ENCODE peak calls at places on chromosome 13, in five cellular contexts. Z is A549, B is K562, D is WTC11, C is GM12878. J is an unnamed sample.

GRCh38 chr13:39840201-39840600 is 184.7 kb downstream of the COG6 start:
- DNase-seq in Z (no peak), B (no peak), C (no peak), D (no peak), J (no peak)

GRCh38 chr13:67134322-67135129 is 95.6 kb downstream of the PCDH9 start:
- DNase-seq in C (no peak), D (no peak), Z (no peak), B (no peak), J (no peak)

GRCh38 chr13:75908137-75908536 is 272.0 kb downstream of the LMO7 start:
- DNase-seq in Z (no peak), D (no peak), C (no peak), B (no peak), J (no peak)

GRCh38 chr13:50025446-50025845 is 10.2 kb downstream of the KCNRG start:
- DNase-seq in B (no peak), C (no peak), D (no peak), Z (no peak), J (no peak)

GRCh38 chr13:28564030-28564429 is 69.1 kb upstream of the FLT1 start:
- DNase-seq in Z (no peak), B (no peak), C (no peak), D (no peak), J (no peak)

GRCh38 chr13:113956571-113956970 is 17.3 kb downstream of the C13orf46 start:
- DNase-seq in C (no peak), D (no peak), Z (no peak), B (no peak), J (no peak)

GRCh38 chr13:83086948-83087347 is 795.3 kb downstream of the SLITRK1 start:
- DNase-seq in C (no peak), B (no peak), Z (no peak), D (no peak), J (no peak)

GRCh38 chr13:113822266-113822665 is 41.6 kb downstream of the GAS6 start:
- DNase-seq in B (no peak), Z (no peak), D (no peak), C (no peak), J (no peak)

GRCh38 chr13:36553501-36553900 is 120.3 kb upstream of the SERTM1 start:
- DNase-seq in D (no peak), C (no peak), B (no peak), Z (no peak), J (no peak)

GRCh38 chr13:52945348-52945747 is 83.3 kb upstream of the OLFM4 start:
- DNase-seq in C (no peak), B (no peak), Z (no peak), D (no peak), J (no peak)

GRCh38 chr13:28267495-28267894 is 129.2 kb downstream of the PAN3 start:
- DNase-seq in D (no peak), C (no peak), Z (no peak), B (no peak), J (no peak)

GRCh38 chr13:25034173-25034572 is 61.8 kb upstream of the PABPC3 start:
- DNase-seq in C (no peak), D (no peak), B (no peak), Z (no peak), J (no peak)

GRCh38 chr13:63629591-63629990 is 2213.9 kb upstream of the PCDH20 start:
- DNase-seq in D (no peak), Z (no peak), B (no peak), C (no peak), J (no peak)

GRCh38 chr13:111492958-111493357 is 172.5 kb downstream of the TEX29 start:
- DNase-seq in B (no peak), D (no peak), Z (no peak), C (no peak), J (no peak)

GRCh38 chr13:98334620-98335205 is 157.6 kb upstream of the RNF113B start:
- DNase-seq in C (no peak), B (no peak), D (no peak), Z (no peak), J (no peak)

GRCh38 chr13:32284927-32285632 is 30.1 kb downstream of the ZAR1L start:
- DNase-seq in B (no peak), C (no peak), Z (no peak), D (no peak), J (no peak)

GRCh38 chr13:93398167-93398566 is 171.6 kb downstream of the GPC6 start:
- DNase-seq in D (no peak), B (no peak), Z (no peak), C (no peak), J (no peak)

GRCh38 chr13:28532226-28533048 is 37.5 kb upstream of the FLT1 start:
- DNase-seq in Z (no peak), B (peak; percentile 67), D (peak; percentile 54), C (no peak), J (no peak)

GRCh38 chr13:85597790-85598500 is 201.3 kb downstream of the SLITRK6 start:
- DNase-seq in C (no peak), B (no peak), Z (no peak), D (no peak), J (no peak)

GRCh38 chr13:94712812-94713555 is 639 bp upstream of the SOX21 start:
- DNase-seq in Z (peak; percentile 55), C (no peak), D (peak; percentile 59), B (no peak), J (no peak)

GRCh38 chr13:100511422-100511821 is 77.2 kb downstream of the GGACT start:
- DNase-seq in D (no peak), Z (no peak), C (no peak), B (no peak), J (no peak)

GRCh38 chr13:97856001-97856675 is 97.3 kb upstream of the IPO5 start:
- DNase-seq in D (peak; percentile 29), B (no peak), Z (no peak), C (no peak), J (no peak)

GRCh38 chr13:79482271-79482970 is 1.5 kb downstream of the NDFIP2 start:
- DNase-seq in D (no peak), C (no peak), B (no peak), Z (no peak), J (no peak)

GRCh38 chr13:49026851-49027250 is 51.1 kb downstream of the FNDC3A start:
- DNase-seq in C (no peak), D (no peak), B (no peak), Z (no peak), J (no peak)

GRCh38 chr13:33284916-33285315 is 639 bp downstream of the STARD13 start:
- DNase-seq in Z (no peak), B (no peak), C (no peak), D (no peak), J (no peak)

GRCh38 chr13:48585456-48585840 is 52.6 kb upstream of the RCBTB2 start:
- DNase-seq in C (no peak), Z (no peak), D (no peak), B (no peak), J (peak; percentile 81)

GRCh38 chr13:26895081-26895807 is 134.7 kb upstream of the GPR12 start:
- DNase-seq in C (no peak), D (peak; percentile 21), Z (no peak), B (no peak), J (peak; percentile 44)

GRCh38 chr13:26899153-26899552 is 138.6 kb upstream of the GPR12 start:
- DNase-seq in Z (no peak), B (no peak), C (no peak), D (no peak), J (no peak)

GRCh38 chr13:26895808-26896466 is 135.4 kb upstream of the GPR12 start:
- DNase-seq in D (no peak), B (no peak), Z (no peak), C (no peak), J (no peak)

GRCh38 chr13:26897706-26898550 is 137.3 kb upstream of the GPR12 start:
- DNase-seq in D (no peak), C (no peak), B (no peak), Z (no peak), J (no peak)

DNA sequence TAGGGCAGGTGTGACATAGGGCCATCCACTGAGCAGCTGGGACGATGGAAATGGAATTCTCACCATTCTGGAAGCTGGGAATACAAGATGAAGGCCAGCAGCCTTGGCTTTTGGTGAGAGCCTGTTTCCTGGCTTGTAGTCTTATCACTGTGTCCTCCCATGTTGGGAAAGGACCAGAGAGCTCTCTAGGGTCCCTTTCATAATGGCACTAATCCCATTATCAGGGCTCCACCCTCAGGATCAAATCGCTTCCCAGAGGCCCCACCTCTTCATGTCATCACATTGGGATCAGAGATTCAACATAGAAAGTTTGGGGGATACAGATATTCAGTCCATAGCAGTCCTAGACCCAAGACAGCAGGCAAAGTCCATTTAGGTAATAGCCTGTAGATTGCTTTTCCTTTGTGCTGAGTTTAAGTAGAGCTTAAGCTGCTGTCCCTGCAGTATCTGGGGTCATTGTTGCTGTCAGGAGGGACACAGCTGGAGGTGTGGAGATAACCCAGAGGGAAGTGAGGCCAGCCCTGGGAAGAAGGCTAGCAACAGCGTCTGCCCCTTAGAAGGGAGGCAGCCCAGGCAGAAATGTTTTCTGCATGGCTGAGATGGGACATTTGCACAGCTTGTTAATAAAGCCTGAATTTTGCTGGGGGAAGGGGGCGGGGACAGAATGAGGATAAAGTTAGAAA is 136.5 kb upstream of the GPR12 start:
- DNase-seq in D (no peak), B (no peak), Z (no peak), C (no peak), J (no peak)
- TF ChIP-seq MAX in D (no peak), B (no peak), Z (no peak), C (no peak), J (no peak)

GRCh38 chr13:42696191-42696590 is 85.2 kb upstream of the FAM216B start:
- DNase-seq in Z (no peak), C (no peak), D (no peak), B (no peak), J (no peak)
- TF ChIP-seq MAX in Z (no peak), C (no peak), D (no peak), B (no peak), J (no peak)

DNA sequence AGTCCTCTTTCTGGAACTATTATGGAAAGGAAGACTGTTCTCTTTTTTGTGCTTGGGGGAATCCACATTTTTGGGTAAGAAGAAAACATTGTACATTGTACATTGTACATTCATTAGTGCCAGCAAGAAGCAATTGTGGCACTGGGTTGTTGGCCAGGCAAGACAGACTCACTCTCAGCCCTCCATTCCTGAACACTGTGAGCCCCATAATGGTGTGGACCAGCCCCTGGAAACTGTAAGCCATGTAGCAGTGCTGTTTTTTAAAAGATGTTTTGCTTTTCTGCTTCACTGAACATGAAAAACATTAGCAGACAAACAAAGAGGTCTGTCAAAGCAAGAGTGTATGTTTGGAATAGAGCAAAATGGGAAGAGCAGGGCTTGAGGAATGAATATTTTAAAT is 39.2 kb upstream of the IL17D start:
- DNase-seq in B (no peak), D (no peak), Z (no peak), C (no peak), J (no peak)
- TF ChIP-seq MAX in B (no peak), D (no peak), Z (no peak), C (no peak), J (no peak)

GRCh38 chr13:110471156-110471832 is 90.2 kb downstream of the RAB20 start:
- DNase-seq in C (no peak), Z (no peak), B (no peak), D (no peak), J (peak; percentile 46)
- TF ChIP-seq MAX in C (no peak), Z (no peak), B (no peak), D (no peak), J (no peak)

J was measured in NB4.